ENCODE peak calls at places on chromosomes 1 and 21, in six cellular contexts. H is IMR-90, F is neural progenitor cell, E is kidney epithelial cell, J is lung, C is cardiac fibroblast. R is an unnamed sample.

GRCh38 chr1:165068716-165069115 is 287.8 kb downstream of the LMX1A start:
- DNase-seq in C (no peak), E (no peak), F (no peak), J (no peak), H (no peak), R (no peak)

GRCh38 chr1:38127432-38127831 is 80.8 kb upstream of the POU3F1 start:
- DNase-seq in C (no peak), E (no peak), H (peak), F (no peak), J (no peak), R (no peak)

GRCh38 chr1:178275553-178275952 is 181.6 kb downstream of the RASAL2 start:
- DNase-seq in H (peak), C (peak), J (no peak), F (no peak), E (no peak), R (peak)

GRCh38 chr1:181135462-181135781 is 46.9 kb downstream of the IER5 start:
- DNase-seq in C (peak), J (no peak), E (no peak), H (no peak), F (no peak), R (no peak)

GRCh38 chr1:63885899-63886298 is 112.1 kb downstream of the ROR1 start:
- DNase-seq in E (no peak), J (no peak), F (no peak), C (no peak), H (no peak), R (no peak)

GRCh38 chr1:115606305-115606704 is 35.5 kb upstream of the VANGL1 start:
- DNase-seq in F (no peak), J (no peak), C (no peak), H (no peak), E (no peak), R (peak)

GRCh38 chr1:58901008-58901407 is 117.2 kb upstream of the JUN start:
- DNase-seq in F (no peak), E (no peak), H (peak), J (no peak), C (no peak), R (no peak)

GRCh38 chr1:170162385-170163226 is 16.8 kb downstream of the NTMT2 start:
- DNase-seq in H (peak), J (no peak), F (peak), E (peak), C (peak), R (peak)

GRCh38 chr21:42047821-42048613 is 23.1 kb upstream of the UMODL1 start:
- DNase-seq in F (no peak), C (peak), J (no peak), E (peak), H (peak), R (no peak)

GRCh38 chr1:98981917-98982513 is 22.6 kb downstream of the PLPPR5 start:
- DNase-seq in J (no peak), E (no peak), F (no peak), H (peak), C (peak), R (peak)

GRCh38 chr1:160206421-160207117 is 1.4 kb downstream of the PEA15 start:
- DNase-seq in F (peak), C (peak), E (peak), H (peak), J (no peak), R (peak)

GRCh38 chr1:145961109-145961424 is 3.2 kb upstream of the LIX1L start:
- DNase-seq in J (no peak), F (no peak), E (no peak), H (no peak), C (no peak), R (no peak)

GRCh38 chr1:193338194-193338593 is 151.8 kb upstream of the B3GALT2 start:
- DNase-seq in F (no peak), H (peak), J (no peak), E (no peak), C (peak), R (peak)

GRCh38 chr1:5526822-5527551 is 465.2 kb downstream of the NPHP4 start:
- DNase-seq in C (no peak), F (no peak), J (no peak), E (no peak), H (no peak), R (no peak)

GRCh38 chr1:224273651-224274050 is 56.3 kb downstream of the NVL start:
- DNase-seq in C (peak), H (peak), E (no peak), J (no peak), F (no peak), R (peak)

GRCh38 chr1:201766117-201766863 is 62.7 kb upstream of the IPO9 start:
- DNase-seq in H (peak), J (no peak), C (peak), E (no peak), F (no peak), R (no peak)

GRCh38 chr1:108192581-108192980 is 7.6 kb downstream of the SLC25A24 start:
- DNase-seq in E (no peak), F (no peak), J (no peak), H (no peak), C (no peak), R (no peak)

GRCh38 chr1:109040627-109041613 is 982 bp downstream of the WDR47 start:
- DNase-seq in J (no peak), F (peak), C (peak), H (no peak), E (no peak), R (peak)

GRCh38 chr21:29466532-29466931 is 167.8 kb downstream of the BACH1 start:
- DNase-seq in J (no peak), F (no peak), C (no peak), E (no peak), H (no peak), R (no peak)

GRCh38 chr1:210332719-210333398 is 4.2 kb downstream of the HHAT start:
- DNase-seq in E (no peak), F (no peak), H (no peak), J (no peak), C (peak), R (peak)

GRCh38 chr21:31347435-31348032 is 3.5 kb upstream of the TIAM1 start:
- DNase-seq in H (peak), J (no peak), E (no peak), F (peak), C (peak), R (peak)

GRCh38 chr1:37513795-37514349 is 694 bp downstream of the MEAF6 start:
- DNase-seq in E (no peak), J (peak), C (peak), H (no peak), F (peak), R (peak)

GRCh38 chr1:169163059-169163458 is 56.6 kb downstream of the ATP1B1 start:
- DNase-seq in F (no peak), E (no peak), J (no peak), C (peak), H (peak), R (peak)

DNA sequence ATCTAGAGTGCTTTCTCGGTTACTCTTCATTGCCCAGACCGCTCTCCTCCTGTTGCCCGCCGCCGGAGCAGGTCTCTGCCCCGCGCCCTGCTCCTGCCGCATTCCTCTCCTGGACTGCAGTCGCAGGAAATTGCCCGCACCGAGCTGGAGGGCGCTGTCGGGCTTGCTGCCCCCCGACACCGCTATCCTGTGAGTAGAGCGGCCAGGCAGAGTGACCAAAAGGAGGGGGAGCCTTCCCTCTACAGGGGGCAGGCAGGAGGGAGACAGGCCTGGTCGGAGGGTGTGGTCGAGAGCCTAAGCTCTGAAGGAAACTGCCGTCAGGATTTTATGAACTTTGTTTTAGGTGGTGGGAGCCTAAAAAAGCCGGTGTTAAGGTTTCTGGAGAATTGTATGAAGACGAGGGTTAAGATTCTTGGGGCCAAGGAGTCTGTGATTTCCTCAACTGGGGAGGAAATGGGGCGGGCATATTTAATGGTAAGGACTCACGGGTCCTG is 506 bp downstream of the LRIG2 start:
- DNase-seq in H (peak), C (peak), E (peak), J (peak), F (peak), R (peak)
- TF ChIP-seq CTCF in H (peak), C (peak), E (peak), J (peak), F (peak), R (peak)

DNA sequence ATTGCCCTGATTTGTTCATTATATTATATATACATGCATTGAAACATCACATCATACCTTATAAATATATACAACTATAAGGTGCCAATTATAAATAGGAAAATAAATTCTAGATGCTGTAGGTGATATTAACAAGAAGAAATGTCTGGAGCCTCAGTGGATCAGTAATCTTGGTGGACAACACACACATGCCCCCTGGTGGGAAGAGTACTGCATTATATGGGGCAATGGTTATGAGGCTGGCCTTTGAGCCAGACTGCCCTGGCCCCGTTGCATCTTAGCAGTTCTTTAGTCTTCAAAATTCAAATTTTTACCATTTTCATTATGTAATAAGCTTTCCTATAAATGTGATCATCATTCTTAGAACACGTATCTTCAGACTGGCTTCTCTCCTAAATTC is 335.0 kb upstream of the GREM2 start:
- DNase-seq in H (peak), C (peak), E (no peak), F (peak), J (no peak), R (peak)
- TF ChIP-seq CTCF in H (peak), C (peak), E (peak), F (peak), J (no peak), R (peak)

GRCh38 chr1:20184997-20185833 is 681 bp upstream of the UBXN10 start:
- DNase-seq in H (no peak), F (no peak), C (no peak), J (no peak), E (no peak), R (no peak)

GRCh38 chr1:20183035-20183434 is 2.9 kb upstream of the UBXN10 start:
- DNase-seq in F (no peak), H (no peak), J (no peak), C (no peak), E (no peak), R (no peak)

GRCh38 chr1:20185834-20186782 is at the start of the genes PLA2G2C and UBXN10:
- DNase-seq in E (no peak), H (no peak), J (peak), C (no peak), F (peak), R (no peak)

GRCh38 chr1:20183876-20184275 is 2.0 kb upstream of the UBXN10 start:
- DNase-seq in E (no peak), H (no peak), F (no peak), C (no peak), J (no peak), R (no peak)

GRCh38 chr1:20184481-20184900 is 1.4 kb upstream of the UBXN10 start:
- DNase-seq in C (no peak), J (no peak), F (no peak), H (no peak), E (no peak), R (peak)
- TF ChIP-seq CTCF in C (no peak), J (no peak), F (no peak), H (no peak), E (no peak), R (no peak)

GRCh38 chr1:227451062-227451461 is 112.3 kb upstream of the ZNF678 start:
- DNase-seq in F (no peak), H (no peak), C (no peak), J (no peak), E (no peak), R (no peak)

GRCh38 chr1:227450489-227450888 is 112.9 kb upstream of the ZNF678 start:
- DNase-seq in H (no peak), C (no peak), E (no peak), F (no peak), J (no peak), R (no peak)

GRCh38 chr1:227447531-227447990 is 115.8 kb upstream of the ZNF678 start:
- DNase-seq in J (peak), F (peak), C (peak), E (no peak), H (no peak), R (peak)

GRCh38 chr1:227449727-227450420 is 113.5 kb upstream of the ZNF678 start:
- DNase-seq in E (no peak), C (no peak), J (no peak), H (no peak), F (no peak), R (no peak)

GRCh38 chr1:227449051-227449450 is 114.3 kb upstream of the ZNF678 start:
- DNase-seq in H (no peak), E (no peak), C (peak), F (peak), J (peak), R (peak)
- TF ChIP-seq CTCF in H (peak), E (peak), C (peak), F (peak), J (no peak), R (peak)

GRCh38 chr21:35048706-35049617 is at the start of gene RUNX1:
- DNase-seq in H (peak), C (peak), F (no peak), J (peak), E (peak), R (peak)
- TF ChIP-seq CTCF in H (no peak), C (no peak), F (no peak), J (no peak), E (no peak), R (no peak)